ENCODE peak calls at places on chromosomes 4 and X, in nine cellular contexts. K, J, C, M, T, Q, W, U and I are unnamed samples.

GRCh38 chrX:49675075-49675719 is 20.6 kb downstream of the PAGE1 start:
- DNase-seq in K (no peak), U (no peak), Q (no peak), C (no peak), M (no peak), T (no peak), J (no peak), W (no peak), I (no peak)

GRCh38 chr4:6986781-6987565 is 56.2 kb upstream of the TADA2B start:
- DNase-seq in W (peak; percentile 96), Q (peak; percentile 89), J (peak; percentile 99), T (peak; percentile 72), U (peak; percentile 98), M (peak; percentile 85), K (peak; percentile 94), C (peak; percentile 93), I (peak; percentile 73)

GRCh38 chr4:24063771-24064170 is 173.9 kb upstream of the PPARGC1A start:
- DNase-seq in Q (no peak), T (no peak), U (peak; percentile 18), W (no peak), J (no peak), M (no peak), C (no peak), K (no peak), I (no peak)

GRCh38 chrX:30618160-30618765 is 35.0 kb upstream of the GK start:
- DNase-seq in M (no peak), J (peak; percentile 20), K (peak; percentile 28), Q (no peak), W (no peak), C (no peak), T (no peak), U (no peak), I (no peak)

GRCh38 chrX:97065973-97066372 is 182.3 kb downstream of the RPA4 start:
- DNase-seq in M (no peak), J (no peak), Q (no peak), T (no peak), C (no peak), W (no peak), U (no peak), K (peak; percentile 0), I (peak; percentile 0)

GRCh38 chr4:145531193-145531592 is 49.5 kb downstream of the SMAD1 start:
- DNase-seq in J (no peak), W (peak; percentile 13), M (no peak), K (no peak), C (no peak), T (no peak), Q (no peak), U (peak; percentile 37), I (no peak)

GRCh38 chr4:69823048-69823447 is 36.9 kb downstream of the SULT1E1 start:
- DNase-seq in K (no peak), M (no peak), Q (no peak), J (no peak), U (no peak), W (no peak), C (no peak), T (no peak), I (no peak)

GRCh38 chr4:102104278-102104677 is 241.0 kb downstream of the SLC39A8 start:
- DNase-seq in U (no peak), J (no peak), C (no peak), Q (no peak), K (peak; percentile 40), W (no peak), M (no peak), T (no peak), I (no peak)

GRCh38 chr4:128521156-128521555 is 233.5 kb upstream of the PGRMC2 start:
- DNase-seq in U (no peak), T (no peak), Q (no peak), J (no peak), M (no peak), C (no peak), W (no peak), K (peak; percentile 51), I (no peak)

GRCh38 chrX:49767231-49767630 is 61.9 kb upstream of the PAGE4 start:
- DNase-seq in Q (no peak), J (no peak), M (no peak), T (no peak), K (no peak), C (no peak), W (no peak), U (no peak), I (no peak)

GRCh38 chr4:189940178-189941004 is at the start of gene FRG1:
- DNase-seq in W (peak; percentile 97), M (peak; percentile 93), J (peak; percentile 93), C (peak; percentile 89), T (no peak), U (peak; percentile 98), Q (peak; percentile 94), K (peak; percentile 97), I (peak; percentile 94)

GRCh38 chr4:112968456-112969159 is 80.8 kb upstream of the ANK2 start:
- DNase-seq in W (no peak), C (no peak), U (no peak), J (no peak), K (peak; percentile 6), Q (no peak), T (no peak), M (no peak), I (peak; percentile 76)

GRCh38 chr4:88166608-88167007 is 8.2 kb upstream of the ABCG2 start:
- DNase-seq in U (no peak), W (no peak), Q (no peak), T (no peak), C (no peak), M (no peak), K (no peak), J (no peak), I (peak; percentile 49)

GRCh38 chrX:30577362-30577961 is at the start of gene TASL:
- DNase-seq in W (peak; percentile 23), T (no peak), Q (no peak), K (no peak), C (no peak), U (no peak), M (no peak), J (peak; percentile 70), I (no peak)

GRCh38 chr4:186015212-186015817 is 53.6 kb upstream of the TLR3 start:
- DNase-seq in W (no peak), U (no peak), J (no peak), T (no peak), C (no peak), Q (no peak), K (no peak), M (no peak), I (no peak)

GRCh38 chr4:101126044-101126443 is 221.3 kb downstream of the PPP3CA start:
- DNase-seq in K (peak; percentile 40), T (no peak), C (no peak), U (no peak), M (no peak), W (no peak), J (no peak), Q (no peak), I (peak; percentile 34)

GRCh38 chr4:6236816-6237390 is 32.7 kb upstream of the WFS1 start:
- DNase-seq in T (no peak), W (no peak), U (no peak), K (no peak), C (no peak), Q (no peak), J (no peak), M (no peak), I (no peak)

GRCh38 chr4:47313396-47313795 is 150.1 kb downstream of the COMMD8 start:
- DNase-seq in K (peak; percentile 2), M (no peak), T (no peak), Q (no peak), U (no peak), C (no peak), W (no peak), J (no peak), I (no peak)

GRCh38 chrX:129755779-129756650 is 17.2 kb downstream of the XPNPEP2 start:
- DNase-seq in J (peak; percentile 60), K (no peak), Q (no peak), C (no peak), U (no peak), T (peak; percentile 21), W (no peak), M (no peak), I (no peak)

GRCh38 chrX:2497961-2498780 is 2.6 kb downstream of the DHRSX start:
- DNase-seq in U (no peak), C (no peak), J (no peak), K (peak; percentile 49), M (no peak), W (peak; percentile 27), Q (no peak), T (no peak), I (no peak)

GRCh38 chrX:20378291-20378920 is 111.7 kb upstream of the RPS6KA3 start:
- DNase-seq in M (no peak), K (peak; percentile 7), Q (no peak), U (no peak), J (no peak), C (no peak), T (no peak), W (peak; percentile 60), I (peak; percentile 72)

GRCh38 chr4:170035231-170035630 is 9.0 kb upstream of the MFAP3L start:
- DNase-seq in M (no peak), Q (no peak), U (no peak), C (no peak), T (no peak), J (no peak), K (no peak), W (no peak), I (no peak)

GRCh38 chr4:107734120-107734519 is 14.1 kb upstream of the PAPSS1 start:
- DNase-seq in Q (no peak), T (no peak), U (no peak), K (peak; percentile 23), C (no peak), J (no peak), M (no peak), W (no peak), I (no peak)

GRCh38 chr4:111945014-111945413 is 200.2 kb upstream of the FAM241A start:
- DNase-seq in K (peak; percentile 16), J (no peak), W (no peak), Q (no peak), C (no peak), T (no peak), M (no peak), U (no peak), I (no peak)

GRCh38 chrX:3175659-3176438 is 134.6 kb downstream of the ARSF start:
- DNase-seq in M (no peak), T (no peak), J (no peak), C (no peak), W (no peak), U (no peak), Q (no peak), K (peak; percentile 65), I (peak; percentile 20)

GRCh38 chrX:6505960-6506359 is 29.0 kb downstream of the VCX3A start:
- DNase-seq in Q (no peak), M (no peak), K (no peak), U (no peak), T (no peak), C (no peak), W (no peak), J (no peak), I (no peak)

GRCh38 chrX:19332983-19333382 is 10.7 kb upstream of the PDHA1 start:
- DNase-seq in T (no peak), C (no peak), M (no peak), W (no peak), K (no peak), Q (no peak), J (no peak), U (no peak), I (no peak)

GRCh38 chr4:76752911-76753494 is 144.9 kb downstream of the SOWAHB start:
- DNase-seq in U (no peak), W (no peak), Q (no peak), M (no peak), J (no peak), C (peak; percentile 39), K (peak; percentile 98), T (no peak), I (peak; percentile 98)

GRCh38 chr4:10080874-10081606 is 35.6 kb downstream of the WDR1 start:
- DNase-seq in T (no peak), U (peak; percentile 5), K (no peak), Q (no peak), C (peak; percentile 11), M (no peak), J (peak; percentile 20), W (no peak), I (no peak)

GRCh38 chr4:150867148-150867547 is 147.9 kb downstream of the LRBA start:
- DNase-seq in T (peak; percentile 84), W (no peak), C (no peak), Q (no peak), U (no peak), M (no peak), J (peak; percentile 65), K (peak; percentile 81), I (peak; percentile 68)

GRCh38 chrX:151801980-151802379 is 67.4 kb downstream of the CNGA2 start:
- DNase-seq in Q (no peak), J (no peak), M (no peak), C (no peak), T (no peak), K (no peak), U (no peak), W (no peak), I (peak; percentile 36)